ENCODE peak calls at places on chromosome 15, in eight cellular contexts. T is right lobe of liver; P is NT2/D1; J is effector memory CD4-positive, alpha-beta T cell; S is GM23248; N is ovary; W is sigmoid colon; L is astrocyte. U is an unnamed sample.

GRCh38 chr15:43878466-43878865 is 51.7 kb downstream of the WDR76 start:
- DNase-seq in J (no peak), L (no peak), P (no peak), T (no peak), W (no peak), N (no peak), S (no peak), U (no peak)

GRCh38 chr15:101126618-101127502 is 125.0 kb downstream of the CHSY1 start:
- DNase-seq in N (no peak), P (no peak), J (no peak), W (no peak), T (no peak), S (peak; percentile 80), L (peak; percentile 64), U (no peak)

GRCh38 chr15:39657181-39657580 is 76.3 kb downstream of the THBS1 start:
- DNase-seq in W (no peak), L (no peak), N (no peak), S (peak; percentile 27), T (no peak), J (no peak), P (no peak), U (no peak)

GRCh38 chr15:42384597-42384996 is 25.3 kb downstream of the CAPN3 start:
- DNase-seq in J (no peak), W (no peak), N (no peak), S (no peak), L (no peak), P (peak; percentile 70), T (peak; percentile 16), U (no peak)

GRCh38 chr15:49979705-49980382 is 139.2 kb downstream of the ATP8B4 start:
- DNase-seq in S (no peak), J (no peak), W (no peak), T (no peak), N (no peak), P (no peak), L (peak; percentile 69), U (no peak)

GRCh38 chr15:101087172-101087769 is 164.6 kb downstream of the CHSY1 start:
- DNase-seq in J (no peak), P (no peak), W (no peak), T (no peak), S (no peak), N (peak; percentile 28), L (no peak), U (no peak)

GRCh38 chr15:68304611-68305337 is 27.2 kb downstream of the FEM1B start:
- DNase-seq in L (no peak), P (no peak), S (no peak), N (no peak), J (no peak), W (no peak), T (peak; percentile 37), U (peak; percentile 69)

GRCh38 chr15:99708563-99708962 is 24.7 kb downstream of the LYSMD4 start:
- DNase-seq in S (peak; percentile 96), L (peak; percentile 85), T (peak; percentile 76), J (no peak), W (peak; percentile 91), P (no peak), N (peak; percentile 78), U (no peak)

GRCh38 chr15:70853855-70854668 is at the start of gene LARP6:
- DNase-seq in P (peak; percentile 23), T (no peak), W (peak; percentile 73), N (peak; percentile 80), L (no peak), S (peak; percentile 74), J (no peak), U (peak; percentile 94)

GRCh38 chr15:36590838-36591237 is 11.4 kb downstream of the CDIN1 start:
- DNase-seq in N (no peak), J (no peak), T (no peak), S (peak; percentile 79), P (no peak), W (no peak), L (peak; percentile 98), U (no peak)

GRCh38 chr15:80679805-80680175 is 15.3 kb upstream of the ABHD17C start:
- DNase-seq in T (no peak), S (no peak), P (no peak), N (no peak), W (no peak), J (no peak), L (no peak), U (no peak)

GRCh38 chr15:49235446-49236207 is 65.6 kb downstream of the GALK2 start:
- DNase-seq in W (peak; percentile 78), S (peak; percentile 87), P (no peak), J (peak; percentile 20), T (no peak), N (peak; percentile 61), L (peak; percentile 71), U (peak; percentile 12)

GRCh38 chr15:40873625-40874561 is at the start of gene RHOV:
- DNase-seq in W (peak; percentile 72), S (peak; percentile 69), N (peak; percentile 58), P (no peak), T (no peak), L (peak; percentile 34), J (peak; percentile 46), U (peak; percentile 94)

GRCh38 chr15:61527836-61528589 is 298.9 kb upstream of the RORA start:
- DNase-seq in P (no peak), J (no peak), L (no peak), S (no peak), N (no peak), T (no peak), W (no peak), U (no peak)

GRCh38 chr15:96170616-96171270 is 159.8 kb upstream of the NR2F2 start:
- DNase-seq in J (no peak), P (no peak), T (no peak), W (no peak), S (no peak), L (no peak), N (no peak), U (no peak)
- H3K4me3 ChIP-seq in J (no peak overlapping the region), P (no peak overlapping the region), T (peak overlapping the region; percentile 33), W (no peak overlapping the region), S (no peak overlapping the region), L (no peak overlapping the region), N (no peak overlapping the region), U (no peak overlapping the region)

GRCh38 chr15:66716668-66717025 is 14.6 kb downstream of the SMAD6 start:
- DNase-seq in T (no peak), S (no peak), P (no peak), N (no peak), L (no peak), W (no peak), J (no peak), U (no peak)

GRCh38 chr15:66719471-66719870 is 17.4 kb downstream of the SMAD6 start:
- DNase-seq in W (no peak), P (no peak), T (no peak), J (no peak), S (no peak), L (no peak), N (no peak), U (no peak)

GRCh38 chr15:66720206-66721010 is 18.4 kb downstream of the SMAD6 start:
- DNase-seq in P (no peak), J (no peak), W (no peak), T (no peak), S (peak; percentile 97), N (no peak), L (peak; percentile 71), U (no peak)

GRCh38 chr15:66715736-66716667 is 14.0 kb downstream of the SMAD6 start:
- DNase-seq in T (no peak), J (no peak), W (no peak), N (no peak), L (no peak), S (no peak), P (no peak), U (no peak)

DNA sequence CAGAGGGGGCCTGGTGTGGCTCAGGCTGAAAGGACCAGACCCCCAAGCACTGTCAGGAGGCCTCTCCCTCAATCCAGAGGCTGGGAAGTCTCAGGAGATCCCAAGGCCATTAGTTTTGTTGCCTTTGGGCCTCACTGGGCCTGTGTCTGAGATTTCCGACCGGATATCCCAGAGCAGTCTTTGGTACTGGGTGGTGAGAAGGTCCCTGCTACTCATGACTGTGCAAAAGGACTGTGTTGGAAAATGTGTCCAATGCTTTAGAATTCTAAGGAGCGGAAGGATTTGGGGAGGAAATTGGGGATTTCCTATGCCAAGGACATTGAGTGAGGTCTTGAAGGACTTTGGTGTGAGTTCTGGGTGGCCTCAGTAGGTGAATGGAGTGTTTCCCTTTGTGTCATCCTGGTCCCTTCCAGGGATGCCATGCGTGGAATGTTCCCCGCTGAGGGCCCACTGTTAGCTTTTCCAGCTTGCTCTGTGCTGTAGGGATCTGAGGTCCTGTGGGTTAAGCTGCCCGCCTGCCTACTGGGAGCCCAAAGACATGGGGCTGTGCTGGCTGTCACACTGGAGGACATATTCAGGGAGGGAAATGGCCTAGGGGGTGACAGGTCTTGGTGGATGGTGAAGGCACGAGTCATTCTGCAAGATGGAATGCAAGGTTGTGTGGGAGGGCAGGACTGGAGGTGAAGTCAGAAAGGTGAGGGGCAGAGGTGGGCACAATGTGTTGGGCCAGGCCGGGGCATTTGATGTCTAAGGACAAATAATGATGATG is 16.4 kb downstream of the SMAD6 start:
- DNase-seq in N (no peak), T (no peak), P (no peak), W (no peak), L (no peak), J (no peak), S (no peak), U (peak; percentile 52)
- H3K36me3 ChIP-seq in N (no peaks in the 10 kb centered on the region), T (no peaks in the 10 kb centered on the region), P (peaks cover 97% of the 10 kb centered on the region), W (no peaks in the 10 kb centered on the region), L (no peaks in the 10 kb centered on the region), J (no peaks in the 10 kb centered on the region), S (peaks cover 5% of the 10 kb centered on the region), U (peaks cover 15% of the 10 kb centered on the region)

DNA sequence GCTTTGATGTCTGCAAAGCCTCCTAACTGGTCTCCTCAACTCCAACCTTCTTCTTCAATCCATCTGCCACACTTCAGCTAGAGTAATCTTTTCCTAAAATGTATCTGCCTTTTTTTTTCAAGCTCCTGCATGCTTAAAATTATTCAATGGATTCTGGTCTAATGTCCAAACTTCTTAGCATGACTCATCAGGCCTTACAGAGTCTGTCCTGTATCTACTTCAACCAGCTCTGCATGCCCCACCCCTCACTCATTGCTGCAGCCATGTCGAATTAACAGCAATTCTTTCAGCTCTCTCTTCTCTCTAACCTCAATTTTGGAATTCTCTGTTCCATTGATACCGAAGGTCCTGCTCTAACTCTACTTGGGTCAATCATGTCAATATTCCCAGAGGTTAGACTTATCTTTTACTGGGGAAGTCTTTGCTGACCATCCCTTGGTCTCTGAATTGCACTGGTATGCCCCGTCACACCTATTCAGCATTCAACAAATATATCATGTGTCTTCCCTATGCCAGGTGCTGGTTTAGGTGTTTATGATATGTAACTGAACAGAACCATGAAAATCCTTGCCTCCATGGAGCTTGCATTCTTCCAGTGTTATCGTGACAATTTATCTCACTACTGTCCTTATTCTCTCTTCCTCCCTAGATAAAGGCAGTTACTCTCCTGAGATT is 88.5 kb upstream of the NANOGP8 start:
- DNase-seq in N (no peak), T (no peak), L (peak; percentile 49), W (no peak), J (no peak), P (no peak), S (peak; percentile 54), U (no peak)
- H3K27me3 ChIP-seq in N (no peaks in the 10 kb centered on the region), T (no peaks in the 10 kb centered on the region), L (no peaks in the 10 kb centered on the region), W (no peaks in the 10 kb centered on the region), J (no peaks in the 10 kb centered on the region), P (no peaks in the 10 kb centered on the region), S (no peaks in the 10 kb centered on the region), U (no peaks in the 10 kb centered on the region)

GRCh38 chr15:56236197-56236596 is 7.5 kb downstream of the RFX7 start:
- DNase-seq in W (no peak), S (no peak), P (no peak), J (no peak), T (no peak), N (no peak), L (peak; percentile 9), U (no peak)
- H3K4me3 ChIP-seq in W (no peak overlapping the region), S (no peak overlapping the region), P (no peak overlapping the region), J (no peak overlapping the region), T (no peak overlapping the region), N (no peak overlapping the region), L (no peak overlapping the region), U (no peak overlapping the region)